ENCODE peak calls at places on chromosome 1, in ten cellular contexts. I is fibroblast of the aortic adventitia, W is upper lobe of right lung, P is choroid plexus epithelial cell, Q is cardiac fibroblast, S is osteoblast, F is epithelial cell of proximal tubule, C is bronchial epithelial cell, K is fibroblast of lung, J is K562. Y is an unnamed sample.
A peak's percentile ranks its signal among the peaks of the same experiment; 100 is the strongest.

GRCh38 chr1:1157914-1158710 is 15.6 kb upstream of the TTLL10 start:
- DNase-seq in Q (peak; percentile 21), I (peak; percentile 8), J (peak; percentile 84), C (no peak), F (no peak), S (peak; percentile 98), P (peak; percentile 16), W (peak; percentile 82), K (peak; percentile 8), Y (no peak)

GRCh38 chr1:214899908-214900470 is 182.5 kb upstream of the KCNK2 start:
- DNase-seq in Q (peak; percentile 6), J (no peak), I (peak; percentile 43), C (no peak), W (no peak), K (no peak), P (peak; percentile 37), F (no peak), S (no peak), Y (no peak)

GRCh38 chr1:42085596-42085995 is 67.6 kb upstream of the GUCA2B start:
- DNase-seq in P (peak; percentile 34), S (no peak), W (no peak), I (peak; percentile 72), C (peak; percentile 8), Q (peak; percentile 16), K (peak; percentile 19), F (peak; percentile 9), J (no peak), Y (no peak)

GRCh38 chr1:11374748-11375110 is 101.7 kb downstream of the UBIAD1 start:
- DNase-seq in J (no peak), W (no peak), C (no peak), Q (no peak), P (no peak), F (no peak), I (no peak), K (no peak), S (peak; percentile 59), Y (no peak)

GRCh38 chr1:167499657-167500056 is 18.7 kb downstream of the CD247 start:
- DNase-seq in Q (no peak), J (no peak), W (no peak), K (no peak), P (no peak), C (no peak), S (no peak), F (no peak), I (no peak), Y (no peak)

GRCh38 chr1:247089616-247090375 is 11.2 kb upstream of the ZNF670 start:
- DNase-seq in C (no peak), J (no peak), F (no peak), K (no peak), P (no peak), S (no peak), Q (no peak), W (no peak), I (no peak), Y (no peak)

GRCh38 chr1:61808968-61809367 is 66.7 kb downstream of the PATJ start:
- DNase-seq in S (peak; percentile 68), I (peak; percentile 73), F (no peak), W (no peak), J (no peak), C (no peak), Q (peak; percentile 41), K (peak; percentile 31), P (peak; percentile 26), Y (no peak)

GRCh38 chr1:78375996-78376395 is 114.8 kb upstream of the PTGFR start:
- DNase-seq in F (no peak), P (peak; percentile 59), Q (peak; percentile 22), I (peak; percentile 76), J (no peak), S (peak; percentile 13), K (peak; percentile 21), W (no peak), C (no peak), Y (no peak)

GRCh38 chr1:67371043-67371442 is 59.2 kb downstream of the SERBP1 start:
- DNase-seq in S (no peak), W (no peak), J (no peak), C (no peak), K (no peak), F (no peak), I (no peak), Q (no peak), P (no peak), Y (no peak)

GRCh38 chr1:67371681-67372080 is 58.5 kb downstream of the SERBP1 start:
- DNase-seq in P (peak; percentile 49), J (no peak), S (peak; percentile 48), Q (peak; percentile 19), F (no peak), I (no peak), W (no peak), C (peak; percentile 36), K (peak; percentile 2), Y (no peak)

GRCh38 chr1:67372898-67373297 is 57.3 kb downstream of the SERBP1 start:
- DNase-seq in J (no peak), P (no peak), F (no peak), K (no peak), I (no peak), C (no peak), Q (no peak), S (peak; percentile 45), W (no peak), Y (no peak)

GRCh38 chr1:67372136-67372535 is 58.1 kb downstream of the SERBP1 start:
- DNase-seq in C (peak; percentile 41), K (peak; percentile 21), S (peak; percentile 44), I (no peak), P (peak; percentile 37), Q (peak; percentile 56), F (no peak), J (no peak), W (no peak), Y (no peak)

GRCh38 chr1:67367370-67368345 is 60.0 kb downstream of the IL12RB2 start:
- DNase-seq in C (peak; percentile 42), I (peak; percentile 39), P (peak; percentile 69), W (no peak), F (no peak), S (peak; percentile 70), K (peak; percentile 42), Q (peak; percentile 40), J (peak; percentile 23), Y (no peak)
- TF ChIP-seq CTCF in C (no peak), I (no peak), P (peak; percentile 41), W (no peak), F (peak; percentile 42), S (no peak), K (peak; percentile 19), Q (no peak), J (no peak), Y (peak; percentile 4)

GRCh38 chr1:165857046-165857801 is 29.8 kb downstream of the UCK2 start:
- DNase-seq in Q (peak; percentile 65), J (no peak), F (peak; percentile 68), I (no peak), P (peak; percentile 21), C (peak; percentile 46), S (peak; percentile 87), K (no peak), W (no peak), Y (no peak)
- H3K4me3 ChIP-seq in Q (no peak overlapping the region), J (no peak overlapping the region), F (no peak overlapping the region), I (no peak overlapping the region), P (no peak overlapping the region), C (no peak overlapping the region), S (no peak overlapping the region), K (no peak overlapping the region), W (no peak overlapping the region), Y (no peak overlapping the region)

GRCh38 chr1:209076688-209077087 is 506.8 kb upstream of the CAMK1G start:
- DNase-seq in S (no peak), K (peak; percentile 8), C (peak; percentile 30), I (peak; percentile 10), J (no peak), F (no peak), W (no peak), P (peak; percentile 1), Q (no peak), Y (no peak)
- TF ChIP-seq CTCF in S (peak; percentile 51), K (no peak), C (peak; percentile 21), I (peak; percentile 25), J (no peak), F (peak; percentile 73), W (no peak), P (no peak), Q (no peak), Y (peak; percentile 36)

GRCh38 chr1:29122987-29123870 is 474 bp downstream of the TMEM200B start:
- DNase-seq in W (no peak), P (peak; percentile 42), F (no peak), J (no peak), I (peak; percentile 36), Q (peak; percentile 40), K (peak; percentile 58), C (no peak), S (peak; percentile 94), Y (no peak)
- H3K4me3 ChIP-seq in W (peak overlapping the region; percentile 63), P (peak overlapping the region; percentile 69), F (peak overlapping the region; percentile 66), J (no peak overlapping the region), I (peak overlapping the region; percentile 79), Q (peak overlapping the region; percentile 62), K (peak overlapping the region; percentile 57), C (peak overlapping the region; percentile 14), S (peak overlapping the region; percentile 81), Y (no peak overlapping the region)

DNA sequence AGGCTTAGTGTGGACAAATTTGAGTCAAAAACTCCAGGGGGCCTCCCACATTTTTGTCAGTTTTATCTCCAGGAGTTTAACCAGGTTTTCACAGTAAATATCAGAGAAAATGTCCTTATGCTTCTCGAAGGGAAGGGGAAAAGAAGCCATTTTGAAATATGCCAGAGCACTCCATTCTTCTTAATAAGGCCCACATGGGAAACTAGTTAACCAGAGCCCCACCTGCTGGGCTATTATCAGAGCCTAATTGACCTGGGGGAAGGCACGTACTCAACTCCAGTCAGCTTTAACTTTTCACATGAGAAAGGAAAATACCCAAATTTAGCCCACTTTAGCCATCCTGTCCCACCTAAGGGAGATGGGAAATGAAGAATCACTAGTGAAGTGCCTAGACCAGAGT is 296.3 kb downstream of the PTBP2 start:
- DNase-seq in J (no peak), W (no peak), C (peak; percentile 11), I (no peak), F (no peak), S (no peak), K (no peak), Q (no peak), P (peak; percentile 50), Y (peak; percentile 6)
- TF ChIP-seq CTCF in J (no peak), W (no peak), C (no peak), I (no peak), F (peak; percentile 19), S (no peak), K (no peak), Q (no peak), P (peak; percentile 36), Y (no peak)

Y was measured in LNCaP clone FGC.